ENCODE peak calls at places on chromosome 11, in five cellular contexts. One of them, this sample, is unnamed.

GRCh38 chr11:95098826-95099225 is 9.2 kb downstream of the ENDOD1 start:
- DNase-seq in fibroblast of pulmonary artery: no peak
- DNase-seq in heart right ventricle: no peak
- DNase-seq in MM.1S: no peak
- DNase-seq in dorsolateral prefrontal cortex: no peak
- DNase-seq in this sample: no peak

GRCh38 chr11:57403176-57404147 is 13.0 kb upstream of the PRG2 start:
- DNase-seq in fibroblast of pulmonary artery: no peak
- DNase-seq in heart right ventricle: no peak
- DNase-seq in MM.1S: no peak
- DNase-seq in dorsolateral prefrontal cortex: no peak
- DNase-seq in this sample: no peak

GRCh38 chr11:128201801-128202200 is 385.6 kb downstream of the ETS1 start:
- DNase-seq in fibroblast of pulmonary artery: no peak
- DNase-seq in heart right ventricle: no peak
- DNase-seq in MM.1S: no peak
- DNase-seq in dorsolateral prefrontal cortex: no peak
- DNase-seq in this sample: peak

GRCh38 chr11:65427691-65428577 is 5.3 kb downstream of the NEAT1 start:
- DNase-seq in fibroblast of pulmonary artery: peak
- DNase-seq in heart right ventricle: no peak
- DNase-seq in MM.1S: peak
- DNase-seq in dorsolateral prefrontal cortex: no peak
- DNase-seq in this sample: peak

GRCh38 chr11:110870816-110871522 is 158.7 kb upstream of the ARHGAP20 start:
- DNase-seq in fibroblast of pulmonary artery: no peak
- DNase-seq in heart right ventricle: no peak
- DNase-seq in MM.1S: no peak
- DNase-seq in dorsolateral prefrontal cortex: no peak
- DNase-seq in this sample: no peak

GRCh38 chr11:125165664-125166346 is 1.3 kb downstream of the PKNOX2 start:
- DNase-seq in fibroblast of pulmonary artery: peak
- DNase-seq in heart right ventricle: no peak
- DNase-seq in MM.1S: no peak
- DNase-seq in dorsolateral prefrontal cortex: no peak
- DNase-seq in this sample: no peak

GRCh38 chr11:45178890-45179663 is 32.6 kb downstream of the PRDM11 start:
- DNase-seq in fibroblast of pulmonary artery: peak
- DNase-seq in heart right ventricle: no peak
- DNase-seq in MM.1S: no peak
- DNase-seq in dorsolateral prefrontal cortex: no peak
- DNase-seq in this sample: peak

GRCh38 chr11:7143908-7144307 is 55.1 kb downstream of the RBMXL2 start:
- DNase-seq in fibroblast of pulmonary artery: peak
- DNase-seq in heart right ventricle: no peak
- DNase-seq in MM.1S: peak
- DNase-seq in dorsolateral prefrontal cortex: no peak
- DNase-seq in this sample: peak

GRCh38 chr11:110730773-110731172 is 18.5 kb upstream of the ARHGAP20 start:
- DNase-seq in fibroblast of pulmonary artery: no peak
- DNase-seq in heart right ventricle: no peak
- DNase-seq in MM.1S: no peak
- DNase-seq in dorsolateral prefrontal cortex: no peak
- DNase-seq in this sample: no peak

GRCh38 chr11:46338988-46339666 is 8.1 kb upstream of the DGKZ start:
- DNase-seq in fibroblast of pulmonary artery: no peak
- DNase-seq in heart right ventricle: peak
- DNase-seq in MM.1S: no peak
- DNase-seq in dorsolateral prefrontal cortex: no peak
- DNase-seq in this sample: no peak

GRCh38 chr11:109914809-109915653 is 178.2 kb upstream of the ZC3H12C start:
- DNase-seq in fibroblast of pulmonary artery: peak
- DNase-seq in heart right ventricle: no peak
- DNase-seq in MM.1S: no peak
- DNase-seq in dorsolateral prefrontal cortex: no peak
- DNase-seq in this sample: peak

GRCh38 chr11:8327761-8328192 is 64.1 kb upstream of the LMO1 start:
- DNase-seq in fibroblast of pulmonary artery: no peak
- DNase-seq in heart right ventricle: no peak
- DNase-seq in MM.1S: no peak
- DNase-seq in dorsolateral prefrontal cortex: no peak
- DNase-seq in this sample: no peak

GRCh38 chr11:12461516-12461915 is 84.1 kb downstream of the PARVA start:
- DNase-seq in fibroblast of pulmonary artery: no peak
- DNase-seq in heart right ventricle: no peak
- DNase-seq in MM.1S: no peak
- DNase-seq in dorsolateral prefrontal cortex: no peak
- DNase-seq in this sample: no peak

GRCh38 chr11:118785362-118785761 is 5.6 kb downstream of the DDX6 start:
- DNase-seq in fibroblast of pulmonary artery: peak
- DNase-seq in heart right ventricle: no peak
- DNase-seq in MM.1S: no peak
- DNase-seq in dorsolateral prefrontal cortex: no peak
- DNase-seq in this sample: peak

GRCh38 chr11:90323289-90323688 is 100.4 kb upstream of the CHORDC1 start:
- DNase-seq in fibroblast of pulmonary artery: no peak
- DNase-seq in heart right ventricle: no peak
- DNase-seq in MM.1S: no peak
- DNase-seq in dorsolateral prefrontal cortex: no peak
- DNase-seq in this sample: no peak

GRCh38 chr11:123509737-123510578 is 79.9 kb downstream of the GRAMD1B start:
- DNase-seq in fibroblast of pulmonary artery: peak
- DNase-seq in heart right ventricle: no peak
- DNase-seq in MM.1S: no peak
- DNase-seq in dorsolateral prefrontal cortex: peak
- DNase-seq in this sample: peak

GRCh38 chr11:134267966-134268365 is 8.2 kb upstream of the GLB1L3 start:
- DNase-seq in fibroblast of pulmonary artery: no peak
- DNase-seq in heart right ventricle: no peak
- DNase-seq in MM.1S: no peak
- DNase-seq in dorsolateral prefrontal cortex: no peak
- DNase-seq in this sample: no peak

GRCh38 chr11:76135491-76135890 is 70.8 kb downstream of the WNT11 start:
- DNase-seq in fibroblast of pulmonary artery: peak
- DNase-seq in heart right ventricle: no peak
- DNase-seq in MM.1S: no peak
- DNase-seq in dorsolateral prefrontal cortex: no peak
- DNase-seq in this sample: peak
- H3K4me3 ChIP-seq in fibroblast of pulmonary artery: no peak
- H3K4me3 ChIP-seq in heart right ventricle: no peak
- H3K4me3 ChIP-seq in MM.1S: no peak
- H3K4me3 ChIP-seq in dorsolateral prefrontal cortex: no peak
- H3K4me3 ChIP-seq in this sample: no peak

DNA sequence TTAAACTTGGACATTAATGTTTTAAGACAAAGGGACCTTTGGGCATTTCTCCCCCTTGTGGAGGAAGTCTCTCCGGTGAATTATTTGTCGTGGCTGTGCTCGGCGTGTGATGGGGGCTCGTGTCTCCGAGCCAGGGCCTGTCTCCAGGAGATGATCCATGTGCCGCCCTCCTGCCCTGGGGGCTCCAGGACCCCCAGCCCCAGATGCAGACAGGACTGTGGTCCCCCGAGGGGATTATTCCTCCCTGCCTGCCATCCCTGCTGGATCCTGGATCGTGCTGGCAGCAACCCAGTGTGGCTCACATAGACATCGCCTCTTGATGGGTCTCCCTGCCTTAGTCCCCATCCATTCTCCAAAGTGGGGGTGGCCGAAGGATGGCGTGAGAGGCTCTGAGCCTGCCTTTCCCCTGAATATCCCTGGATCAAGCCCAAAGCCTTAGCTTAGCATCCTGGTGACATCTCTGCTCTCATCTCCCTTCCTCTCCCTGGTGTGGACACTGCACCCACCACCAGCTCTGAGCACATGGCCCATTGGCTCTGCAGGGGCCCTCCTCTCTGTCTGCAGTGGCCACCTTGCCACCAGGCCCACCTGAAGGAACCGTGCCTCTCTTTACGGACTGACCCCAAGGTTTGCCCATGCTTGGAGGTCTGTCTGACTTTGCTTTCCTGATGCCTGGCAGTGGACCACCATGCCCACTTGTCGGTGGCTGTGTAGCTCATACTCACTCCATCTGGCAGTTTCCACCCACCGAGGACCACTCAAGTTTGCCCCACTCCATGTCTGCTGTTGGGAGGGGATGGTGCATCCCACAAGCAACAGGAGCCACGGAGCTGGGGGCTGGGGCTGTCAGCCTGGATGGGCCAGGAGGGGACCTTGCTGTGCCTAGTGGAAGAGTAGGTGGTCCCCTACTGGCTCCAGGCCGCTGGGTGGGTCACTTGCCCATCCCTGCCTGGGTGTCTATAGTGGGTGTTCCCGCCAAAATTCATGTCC is 56.7 kb downstream of the SMIM38 start:
- DNase-seq in fibroblast of pulmonary artery: peak
- DNase-seq in heart right ventricle: no peak
- DNase-seq in MM.1S: no peak
- DNase-seq in dorsolateral prefrontal cortex: no peak
- DNase-seq in this sample: no peak
- TF ChIP-seq CTCF in fibroblast of pulmonary artery: peak
- TF ChIP-seq CTCF in heart right ventricle: peak
- TF ChIP-seq CTCF in MM.1S: no peak
- TF ChIP-seq CTCF in dorsolateral prefrontal cortex: peak
- TF ChIP-seq CTCF in this sample: peak

GRCh38 chr11:74100735-74101134 is 70.1 kb downstream of the C2CD3 start:
- DNase-seq in fibroblast of pulmonary artery: no peak
- DNase-seq in heart right ventricle: no peak
- DNase-seq in MM.1S: no peak
- DNase-seq in dorsolateral prefrontal cortex: no peak
- DNase-seq in this sample: no peak
- H3K4me3 ChIP-seq in fibroblast of pulmonary artery: no peak
- H3K4me3 ChIP-seq in heart right ventricle: no peak
- H3K4me3 ChIP-seq in MM.1S: no peak
- H3K4me3 ChIP-seq in dorsolateral prefrontal cortex: no peak
- H3K4me3 ChIP-seq in this sample: no peak

GRCh38 chr11:22471405-22471804 is 133.2 kb downstream of the SLC17A6 start:
- DNase-seq in fibroblast of pulmonary artery: no peak
- DNase-seq in heart right ventricle: no peak
- DNase-seq in MM.1S: no peak
- DNase-seq in dorsolateral prefrontal cortex: no peak
- DNase-seq in this sample: no peak

GRCh38 chr11:22476589-22476988 is 138.4 kb downstream of the SLC17A6 start:
- DNase-seq in fibroblast of pulmonary artery: no peak
- DNase-seq in heart right ventricle: no peak
- DNase-seq in MM.1S: no peak
- DNase-seq in dorsolateral prefrontal cortex: no peak
- DNase-seq in this sample: no peak

GRCh38 chr11:22467741-22468140 is 129.6 kb downstream of the SLC17A6 start:
- DNase-seq in fibroblast of pulmonary artery: no peak
- DNase-seq in heart right ventricle: no peak
- DNase-seq in MM.1S: no peak
- DNase-seq in dorsolateral prefrontal cortex: no peak
- DNase-seq in this sample: no peak

GRCh38 chr11:22474621-22475020 is 136.4 kb downstream of the SLC17A6 start:
- DNase-seq in fibroblast of pulmonary artery: no peak
- DNase-seq in heart right ventricle: no peak
- DNase-seq in MM.1S: no peak
- DNase-seq in dorsolateral prefrontal cortex: no peak
- DNase-seq in this sample: no peak

GRCh38 chr11:22472306-22472705 is 134.1 kb downstream of the SLC17A6 start:
- DNase-seq in fibroblast of pulmonary artery: peak
- DNase-seq in heart right ventricle: no peak
- DNase-seq in MM.1S: no peak
- DNase-seq in dorsolateral prefrontal cortex: no peak
- DNase-seq in this sample: no peak
- TF ChIP-seq CTCF in fibroblast of pulmonary artery: peak
- TF ChIP-seq CTCF in heart right ventricle: no peak
- TF ChIP-seq CTCF in MM.1S: no peak
- TF ChIP-seq CTCF in dorsolateral prefrontal cortex: no peak
- TF ChIP-seq CTCF in this sample: peak

DNA sequence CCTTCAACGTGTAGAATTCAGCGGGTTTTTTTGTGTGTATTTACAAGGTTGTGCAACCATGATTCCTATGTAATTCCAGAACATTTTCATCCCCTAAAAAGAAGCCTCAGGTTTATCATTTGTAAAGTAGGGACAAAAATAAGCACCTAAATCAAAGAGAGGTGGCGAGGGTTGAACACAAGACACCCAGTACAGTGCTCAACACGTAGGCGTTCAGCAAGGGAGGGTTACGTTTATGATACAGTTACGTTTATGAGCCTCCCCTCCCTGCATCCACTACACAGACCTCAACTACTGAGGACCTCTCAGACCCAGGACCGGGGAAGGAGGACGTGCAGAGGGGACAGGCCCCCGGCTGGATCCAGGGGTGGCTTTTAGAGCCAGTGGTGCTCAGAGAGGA is 44.7 kb downstream of the FLRT1 start:
- DNase-seq in fibroblast of pulmonary artery: no peak
- DNase-seq in heart right ventricle: no peak
- DNase-seq in MM.1S: no peak
- DNase-seq in dorsolateral prefrontal cortex: no peak
- DNase-seq in this sample: no peak
- H3K4me3 ChIP-seq in fibroblast of pulmonary artery: no peak
- H3K4me3 ChIP-seq in heart right ventricle: no peak
- H3K4me3 ChIP-seq in MM.1S: no peak
- H3K4me3 ChIP-seq in dorsolateral prefrontal cortex: no peak
- H3K4me3 ChIP-seq in this sample: no peak

DNA sequence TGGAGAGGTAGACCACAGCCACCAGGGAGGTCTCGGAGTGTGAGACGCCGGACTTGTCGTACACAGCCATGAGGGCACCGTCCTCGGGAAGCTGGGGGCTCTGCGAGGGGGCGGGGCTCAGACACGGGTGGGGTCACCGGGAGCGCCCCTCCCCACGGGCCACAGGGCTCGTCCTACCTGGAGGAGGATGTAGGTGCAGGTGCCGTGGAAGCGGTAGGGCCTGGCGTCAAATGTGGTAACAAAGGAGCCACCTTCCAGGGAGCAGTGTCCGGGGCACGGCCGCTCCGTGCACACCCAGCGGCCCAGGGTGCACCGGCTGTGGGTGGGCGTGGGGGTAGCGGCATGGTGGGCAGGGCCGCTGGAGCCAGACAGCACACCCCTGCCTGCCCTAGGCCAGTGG is 7.5 kb downstream of the MUC6 start:
- DNase-seq in fibroblast of pulmonary artery: no peak
- DNase-seq in heart right ventricle: no peak
- DNase-seq in MM.1S: no peak
- DNase-seq in dorsolateral prefrontal cortex: no peak
- DNase-seq in this sample: no peak
- TF ChIP-seq CTCF in fibroblast of pulmonary artery: no peak
- TF ChIP-seq CTCF in heart right ventricle: no peak
- TF ChIP-seq CTCF in MM.1S: no peak
- TF ChIP-seq CTCF in dorsolateral prefrontal cortex: no peak
- TF ChIP-seq CTCF in this sample: no peak

This sample was measured in cardiac fibroblast.